ENCODE peak calls at places on chromosomes 13 and 19, in five cellular contexts. Y is left ventricle myocardium inferior; G is testis; E is activated CD8-positive, alpha-beta T cell treated with anti-CD3 and anti-CD28 coated beads for 36 hours; T is endothelial cell. F is an unnamed sample.

GRCh38 chr13:21402586-21403307 is 56.4 kb downstream of the ZDHHC20 start:
- DNase-seq in Y (no peak), G (no peak), E (peak; percentile 23), T (no peak), F (no peak)

GRCh38 chr13:48403151-48403631 is 9.7 kb downstream of the LPAR6 start:
- DNase-seq in Y (no peak), G (no peak), E (peak; percentile 49), T (no peak), F (peak; percentile 16)

GRCh38 chr13:28542804-28543203 is 47.9 kb upstream of the FLT1 start:
- DNase-seq in Y (no peak), G (no peak), E (no peak), T (no peak), F (no peak)

GRCh38 chr19:46634656-46635218 is 1.3 kb downstream of the GNG8 start:
- DNase-seq in Y (no peak), G (no peak), E (peak; percentile 55), T (no peak), F (no peak)

GRCh38 chr13:46656786-46657185 is 103.8 kb downstream of the LRCH1 start:
- DNase-seq in Y (no peak), G (no peak), E (no peak), T (no peak), F (peak; percentile 36)

GRCh38 chr19:8576273-8576993 is 809 bp downstream of the MYO1F start:
- DNase-seq in Y (no peak), G (no peak), E (peak; percentile 47), T (no peak), F (no peak)

GRCh38 chr19:51015691-51016267 is 3.7 kb downstream of the KLK10 start:
- DNase-seq in Y (no peak), G (no peak), E (no peak), T (no peak), F (no peak)

GRCh38 chr13:37870895-37871550 is 1.5 kb upstream of the TRPC4 start:
- DNase-seq in Y (no peak), G (no peak), E (no peak), T (no peak), F (no peak)

GRCh38 chr13:89554801-89555200 is 1792.7 kb upstream of the MIR17HG start:
- DNase-seq in Y (no peak), G (no peak), E (no peak), T (no peak), F (no peak)

GRCh38 chr19:52716578-52716977 is 18.3 kb downstream of the ZNF611 start:
- DNase-seq in Y (no peak), G (no peak), E (no peak), T (no peak), F (no peak)

GRCh38 chr13:100892981-100893380 is 218.4 kb upstream of the TMTC4 start:
- DNase-seq in Y (no peak), G (no peak), E (no peak), T (no peak), F (no peak)

GRCh38 chr19:33712268-33712667 is 84.4 kb upstream of the KCTD15 start:
- DNase-seq in Y (no peak), G (peak; percentile 42), E (no peak), T (no peak), F (no peak)

DNA sequence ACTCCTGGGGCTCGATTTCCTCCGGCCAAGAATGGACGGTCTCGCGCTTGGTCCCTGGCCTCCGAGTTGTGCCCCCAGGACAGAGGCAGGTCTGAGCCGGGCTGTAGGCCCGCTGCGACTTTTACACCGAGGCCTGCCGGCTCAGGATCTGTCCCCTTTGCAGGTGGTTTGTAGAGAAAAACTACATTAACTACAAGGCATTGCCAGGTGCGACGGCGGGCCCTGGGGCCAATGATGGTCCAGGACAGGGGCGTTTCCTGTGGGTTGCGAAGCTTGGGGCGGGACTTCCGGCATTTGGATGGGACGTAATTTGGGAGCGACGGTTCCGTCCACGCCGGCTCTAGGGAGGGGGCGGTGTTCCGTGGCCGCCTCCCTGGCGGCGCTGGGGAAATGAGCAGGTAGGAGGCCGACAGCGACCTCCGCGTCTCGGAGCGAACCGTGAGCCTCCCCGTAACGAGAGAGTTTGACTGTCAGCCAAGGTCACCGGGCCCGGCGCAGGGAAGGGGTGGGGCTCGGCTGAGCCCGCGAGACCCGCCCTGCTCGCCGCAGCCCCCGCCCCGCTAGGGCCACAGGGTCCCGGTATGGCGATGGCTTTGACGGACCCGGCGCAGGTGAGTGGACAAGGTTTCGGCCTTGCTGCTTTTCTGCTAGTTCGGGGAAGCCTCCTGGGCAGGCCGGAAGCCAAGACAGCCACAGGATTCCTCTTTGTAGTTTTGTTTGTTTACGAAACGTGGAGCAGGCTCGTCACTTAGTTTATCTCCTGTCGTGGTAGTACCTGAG is at the start of gene ZNF805:
- DNase-seq in Y (peak; percentile 97), G (peak; percentile 97), E (peak; percentile 97), T (peak; percentile 86), F (peak; percentile 97)
- TF ChIP-seq CTCF in Y (peak; percentile 28), G (peak; percentile 19), E (no peak), T (no peak), F (no peak)

GRCh38 chr13:35990196-35990595 is 141.0 kb downstream of the DCLK1 start:
- DNase-seq in Y (no peak), G (peak; percentile 23), E (no peak), T (no peak), F (no peak)
- TF ChIP-seq CTCF in Y (no peak), G (no peak), E (no peak), T (no peak), F (no peak)

DNA sequence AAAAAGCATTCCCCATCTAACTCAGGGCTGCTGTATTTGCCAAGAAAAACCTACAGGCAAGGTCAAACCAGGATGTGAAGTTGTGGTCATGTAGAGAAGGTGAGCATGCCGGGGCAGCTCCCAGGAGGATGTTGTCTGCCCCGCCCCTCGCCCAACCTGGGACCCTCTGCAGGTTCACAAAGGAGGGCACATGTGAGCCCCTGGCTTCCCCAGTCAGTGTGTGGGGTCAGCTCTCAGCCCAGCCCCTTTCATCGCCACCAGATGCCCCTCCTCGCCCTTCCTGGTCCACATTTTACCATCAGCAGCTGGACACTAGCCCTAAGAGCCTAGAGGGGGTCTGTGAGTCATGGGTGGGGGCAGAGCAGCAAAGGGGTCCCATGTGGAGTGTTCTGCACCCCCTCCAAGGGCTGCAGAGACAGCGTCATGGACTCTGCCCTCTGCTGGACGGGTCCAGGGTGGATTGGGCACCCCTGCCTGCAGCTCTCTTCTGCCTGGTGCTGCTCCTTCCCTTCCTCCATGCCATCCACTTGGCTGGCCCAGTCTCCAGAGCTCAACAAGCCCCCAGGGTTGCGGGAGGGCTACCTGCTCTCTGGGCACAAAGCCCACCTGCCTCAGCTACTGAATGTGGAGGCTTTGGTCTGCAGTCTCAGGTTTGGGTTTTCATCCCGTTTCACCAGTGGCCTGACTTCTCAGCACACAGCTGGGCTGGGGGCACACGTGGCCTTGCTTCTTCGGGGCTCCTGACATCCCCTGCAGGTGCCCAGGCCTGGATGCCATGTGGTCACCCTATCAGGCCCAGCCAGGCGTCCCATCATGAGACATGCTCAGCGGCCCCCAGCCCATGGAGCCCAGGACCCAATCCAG is 3.7 kb downstream of the PLEKHF1 start:
- DNase-seq in Y (no peak), G (no peak), E (peak; percentile 29), T (no peak), F (no peak)
- TF ChIP-seq CTCF in Y (peak; percentile 40), G (no peak), E (peak; percentile 28), T (no peak), F (no peak)

GRCh38 chr19:17326595-17326966 is 8.1 kb downstream of the ANO8 start:
- DNase-seq in Y (no peak), G (no peak), E (no peak), T (no peak), F (no peak)

GRCh38 chr19:17328517-17329060 is 6.1 kb downstream of the ANO8 start:
- DNase-seq in Y (no peak), G (no peak), E (no peak), T (no peak), F (peak; percentile 76)

GRCh38 chr19:17327654-17328516 is 6.8 kb downstream of the ANO8 start:
- DNase-seq in Y (no peak), G (peak; percentile 89), E (peak; percentile 66), T (peak; percentile 84), F (peak; percentile 91)

GRCh38 chr19:17325881-17326594 is 8.6 kb downstream of the ANO8 start:
- DNase-seq in Y (no peak), G (peak; percentile 84), E (no peak), T (no peak), F (no peak)

GRCh38 chr19:17327068-17327653 is 7.5 kb downstream of the ANO8 start:
- DNase-seq in Y (no peak), G (no peak), E (no peak), T (no peak), F (peak; percentile 37)
- TF ChIP-seq CTCF in Y (no peak), G (no peak), E (no peak), T (no peak), F (no peak)

GRCh38 chr19:2533686-2534085 is 57.8 kb downstream of the GADD45B start:
- DNase-seq in Y (no peak), G (no peak), E (no peak), T (no peak), F (no peak)

GRCh38 chr19:2532252-2533071 is 56.5 kb downstream of the GADD45B start:
- DNase-seq in Y (no peak), G (no peak), E (no peak), T (no peak), F (no peak)

GRCh38 chr19:2534374-2535050 is 58.6 kb downstream of the GADD45B start:
- DNase-seq in Y (no peak), G (no peak), E (no peak), T (no peak), F (no peak)

GRCh38 chr19:2536461-2536860 is 60.5 kb downstream of the GADD45B start:
- DNase-seq in Y (no peak), G (peak; percentile 69), E (no peak), T (no peak), F (no peak)

DNA sequence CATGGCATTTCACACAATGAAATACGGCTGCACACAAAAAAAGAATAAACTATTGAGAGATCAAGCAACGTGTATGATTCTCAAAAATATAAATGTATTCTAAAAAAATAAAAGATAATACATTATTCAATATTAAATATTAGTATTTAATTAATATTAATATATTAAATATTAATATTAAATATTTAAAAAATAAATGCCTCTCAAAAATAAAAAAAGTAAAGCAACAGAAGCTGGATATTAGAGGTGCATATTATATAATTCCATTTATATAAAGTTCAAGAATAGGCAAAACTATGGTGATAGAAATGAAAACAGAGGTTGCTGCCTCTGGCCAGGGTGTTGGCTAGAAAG is 57.1 kb downstream of the GADD45B start:
- DNase-seq in Y (no peak), G (no peak), E (no peak), T (no peak), F (no peak)
- TF ChIP-seq CTCF in Y (no peak), G (no peak), E (no peak), T (no peak), F (no peak)

DNA sequence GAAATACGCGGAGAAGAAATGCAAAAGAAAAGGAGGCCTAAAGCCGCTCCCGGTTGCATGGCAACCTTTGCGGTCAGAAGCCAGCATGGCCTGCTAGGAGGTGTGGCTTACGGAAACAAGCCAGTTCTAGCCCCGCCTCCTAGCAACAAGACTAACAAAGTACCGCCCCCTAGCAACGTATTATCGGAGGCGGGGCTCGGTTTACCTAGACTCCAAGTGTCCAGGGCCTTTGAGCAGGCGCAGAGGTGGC is 438 bp upstream of the CYTH2 start:
- DNase-seq in Y (no peak), G (no peak), E (no peak), T (no peak), F (no peak)
- TF ChIP-seq CTCF in Y (no peak), G (no peak), E (no peak), T (no peak), F (no peak)

GRCh38 chr13:110138009-110138699 is 168.8 kb downstream of the COL4A1 start:
- DNase-seq in Y (peak; percentile 61), G (peak; percentile 53), E (peak; percentile 86), T (peak; percentile 36), F (peak; percentile 73)
- TF ChIP-seq CTCF in Y (peak; percentile 23), G (no peak), E (no peak), T (no peak), F (no peak)

F was measured in GM20000.